ENCODE peak calls at places on chromosomes 2 and 18, in eight cellular contexts. B is COLO829; E is fibroblast of pulmonary artery; M is HEK293T; Z is GM23338; O is fibroblast of lung; J is activated effector memory CD4-positive, alpha-beta T cell treated with anti-CD3 and anti-CD28 coated beads, Interleukin-2, amount 50 U/mL, for 16 hours; K is anterior cingulate cortex. R is an unnamed sample.

GRCh38 chr2:65366595-65367125 is 65.7 kb downstream of the SPRED2 start:
- DNase-seq in Z (no peak), O (peak), B (peak), K (peak), J (peak), M (peak), E (peak), R (no peak)

GRCh38 chr2:233698740-233699139 is 6.0 kb downstream of the UGT1A6 start:
- DNase-seq in K (no peak), Z (no peak), B (no peak), M (no peak), J (no peak), O (no peak), E (no peak), R (no peak)

GRCh38 chr2:218389333-218390150 is 7.5 kb downstream of the SLC11A1 start:
- DNase-seq in E (no peak), B (no peak), M (no peak), Z (no peak), K (no peak), J (no peak), O (no peak), R (no peak)

GRCh38 chr18:79956276-79956675 is 4.8 kb upstream of the SLC66A2 start:
- DNase-seq in B (no peak), M (no peak), E (no peak), K (no peak), Z (no peak), J (peak), O (no peak), R (no peak)

GRCh38 chr2:162182395-162182794 is 30.3 kb upstream of the GCG start:
- DNase-seq in E (no peak), M (no peak), B (no peak), J (no peak), K (no peak), O (no peak), Z (no peak), R (no peak)

GRCh38 chr2:45300026-45300750 is 290.9 kb upstream of the SIX2 start:
- DNase-seq in J (no peak), K (no peak), O (no peak), B (no peak), Z (no peak), E (no peak), M (no peak), R (no peak)

GRCh38 chr2:111053825-111054490 is 66.8 kb upstream of the BCL2L11 start:
- DNase-seq in O (no peak), J (no peak), Z (no peak), K (no peak), B (no peak), E (no peak), M (no peak), R (no peak)

GRCh38 chr2:20396356-20397000 is 45.8 kb upstream of the PUM2 start:
- DNase-seq in Z (no peak), M (no peak), O (no peak), E (no peak), J (peak), K (no peak), B (no peak), R (no peak)

R was measured in mesenteric fat pad.